ENCODE peak calls at places on chromosomes 2 and 18, in nine cellular contexts. One of them, this sample, is unnamed.

GRCh38 chr2:100264121-100264520 is 58.2 kb downstream of the LONRF2 start:
- DNase-seq in CD4-positive, alpha-beta memory T cell: no peak
- DNase-seq in right cardiac atrium: no peak
- DNase-seq in cardiac muscle cell: no peak
- DNase-seq in tibial artery: no peak
- DNase-seq in A549: no peak
- DNase-seq in coronary artery: no peak
- DNase-seq in GM23248: no peak
- DNase-seq in AG04450: no peak
- DNase-seq in this sample: no peak

GRCh38 chr2:27211943-27212625 is at the start of the genes ATRAID and SLC5A6:
- DNase-seq in CD4-positive, alpha-beta memory T cell: peak; percentile 90
- DNase-seq in right cardiac atrium: peak; percentile 96
- DNase-seq in coronary artery: peak; percentile 90
- DNase-seq in A549: peak; percentile 97
- DNase-seq in tibial artery: peak; percentile 92
- DNase-seq in GM23248: peak; percentile 95
- DNase-seq in cardiac muscle cell: peak; percentile 92
- DNase-seq in AG04450: peak; percentile 34
- DNase-seq in this sample: peak; percentile 89

GRCh38 chr2:176531608-176532007 is 262.4 kb downstream of the MTX2 start:
- DNase-seq in coronary artery: no peak
- DNase-seq in cardiac muscle cell: no peak
- DNase-seq in GM23248: no peak
- DNase-seq in AG04450: no peak
- DNase-seq in CD4-positive, alpha-beta memory T cell: no peak
- DNase-seq in tibial artery: no peak
- DNase-seq in right cardiac atrium: no peak
- DNase-seq in A549: no peak
- DNase-seq in this sample: no peak

GRCh38 chr2:24824966-24825882 is 32.0 kb downstream of the CENPO start:
- DNase-seq in right cardiac atrium: peak; percentile 44
- DNase-seq in CD4-positive, alpha-beta memory T cell: no peak
- DNase-seq in AG04450: no peak
- DNase-seq in GM23248: no peak
- DNase-seq in coronary artery: peak; percentile 54
- DNase-seq in cardiac muscle cell: no peak
- DNase-seq in tibial artery: peak; percentile 56
- DNase-seq in A549: peak; percentile 48
- DNase-seq in this sample: no peak

GRCh38 chr2:45930396-45930792 is 278.9 kb downstream of the PRKCE start:
- DNase-seq in CD4-positive, alpha-beta memory T cell: no peak
- DNase-seq in coronary artery: no peak
- DNase-seq in cardiac muscle cell: peak; percentile 54
- DNase-seq in AG04450: peak; percentile 23
- DNase-seq in A549: no peak
- DNase-seq in GM23248: peak; percentile 64
- DNase-seq in right cardiac atrium: no peak
- DNase-seq in tibial artery: no peak
- DNase-seq in this sample: no peak

GRCh38 chr2:207416111-207416510 is 113.7 kb upstream of the CREB1 start:
- DNase-seq in cardiac muscle cell: no peak
- DNase-seq in tibial artery: no peak
- DNase-seq in A549: no peak
- DNase-seq in GM23248: peak; percentile 37
- DNase-seq in CD4-positive, alpha-beta memory T cell: no peak
- DNase-seq in right cardiac atrium: no peak
- DNase-seq in AG04450: no peak
- DNase-seq in coronary artery: no peak
- DNase-seq in this sample: peak; percentile 47

GRCh38 chr2:65392609-65393008 is 39.8 kb downstream of the SPRED2 start:
- DNase-seq in GM23248: no peak
- DNase-seq in coronary artery: no peak
- DNase-seq in tibial artery: no peak
- DNase-seq in AG04450: no peak
- DNase-seq in cardiac muscle cell: no peak
- DNase-seq in CD4-positive, alpha-beta memory T cell: no peak
- DNase-seq in A549: no peak
- DNase-seq in right cardiac atrium: no peak
- DNase-seq in this sample: no peak

GRCh38 chr2:161170917-161171594 is 10.8 kb downstream of the TANK start:
- DNase-seq in AG04450: no peak
- DNase-seq in GM23248: peak; percentile 50
- DNase-seq in cardiac muscle cell: peak; percentile 65
- DNase-seq in tibial artery: no peak
- DNase-seq in right cardiac atrium: no peak
- DNase-seq in coronary artery: no peak
- DNase-seq in A549: no peak
- DNase-seq in CD4-positive, alpha-beta memory T cell: no peak
- DNase-seq in this sample: no peak

GRCh38 chr2:42167458-42167857 is 1.7 kb upstream of the EML4 start:
- DNase-seq in coronary artery: no peak
- DNase-seq in cardiac muscle cell: no peak
- DNase-seq in tibial artery: no peak
- DNase-seq in AG04450: no peak
- DNase-seq in right cardiac atrium: no peak
- DNase-seq in A549: no peak
- DNase-seq in CD4-positive, alpha-beta memory T cell: no peak
- DNase-seq in GM23248: no peak
- DNase-seq in this sample: no peak

GRCh38 chr2:85255813-85256581 is 71.8 kb downstream of the TGOLN2 start:
- DNase-seq in CD4-positive, alpha-beta memory T cell: no peak
- DNase-seq in tibial artery: no peak
- DNase-seq in right cardiac atrium: peak; percentile 78
- DNase-seq in cardiac muscle cell: peak; percentile 76
- DNase-seq in coronary artery: no peak
- DNase-seq in AG04450: peak; percentile 54
- DNase-seq in A549: no peak
- DNase-seq in GM23248: peak; percentile 61
- DNase-seq in this sample: peak; percentile 37

GRCh38 chr2:18883626-18884456 is 294.5 kb upstream of the NT5C1B start:
- DNase-seq in AG04450: no peak
- DNase-seq in CD4-positive, alpha-beta memory T cell: no peak
- DNase-seq in GM23248: peak; percentile 61
- DNase-seq in coronary artery: no peak
- DNase-seq in tibial artery: no peak
- DNase-seq in right cardiac atrium: no peak
- DNase-seq in A549: no peak
- DNase-seq in cardiac muscle cell: peak; percentile 41
- DNase-seq in this sample: peak; percentile 50

GRCh38 chr2:109523536-109524361 is 90.0 kb downstream of the SEPTIN10 start:
- DNase-seq in AG04450: no peak
- DNase-seq in coronary artery: no peak
- DNase-seq in CD4-positive, alpha-beta memory T cell: no peak
- DNase-seq in cardiac muscle cell: no peak
- DNase-seq in GM23248: no peak
- DNase-seq in tibial artery: peak; percentile 58
- DNase-seq in right cardiac atrium: no peak
- DNase-seq in A549: no peak
- DNase-seq in this sample: no peak

GRCh38 chr2:26528186-26528585 is 50.3 kb upstream of the OTOF start:
- DNase-seq in coronary artery: no peak
- DNase-seq in cardiac muscle cell: no peak
- DNase-seq in GM23248: no peak
- DNase-seq in CD4-positive, alpha-beta memory T cell: no peak
- DNase-seq in right cardiac atrium: no peak
- DNase-seq in A549: no peak
- DNase-seq in AG04450: no peak
- DNase-seq in tibial artery: peak; percentile 24
- DNase-seq in this sample: no peak

GRCh38 chr2:241660593-241661213 is 23.2 kb downstream of the ATG4B start:
- DNase-seq in GM23248: no peak
- DNase-seq in coronary artery: no peak
- DNase-seq in AG04450: no peak
- DNase-seq in CD4-positive, alpha-beta memory T cell: no peak
- DNase-seq in tibial artery: no peak
- DNase-seq in A549: no peak
- DNase-seq in cardiac muscle cell: no peak
- DNase-seq in right cardiac atrium: no peak
- DNase-seq in this sample: no peak
- H3K27ac ChIP-seq in GM23248: no peak overlapping the region
- H3K27ac ChIP-seq in coronary artery: no peak overlapping the region
- H3K27ac ChIP-seq in AG04450: no peak overlapping the region
- H3K27ac ChIP-seq in CD4-positive, alpha-beta memory T cell: no peak overlapping the region
- H3K27ac ChIP-seq in tibial artery: no peak overlapping the region
- H3K27ac ChIP-seq in A549: no peak overlapping the region
- H3K27ac ChIP-seq in cardiac muscle cell: no peak overlapping the region
- H3K27ac ChIP-seq in right cardiac atrium: no peak overlapping the region
- H3K27ac ChIP-seq in this sample: peak overlapping the region; percentile 66

DNA sequence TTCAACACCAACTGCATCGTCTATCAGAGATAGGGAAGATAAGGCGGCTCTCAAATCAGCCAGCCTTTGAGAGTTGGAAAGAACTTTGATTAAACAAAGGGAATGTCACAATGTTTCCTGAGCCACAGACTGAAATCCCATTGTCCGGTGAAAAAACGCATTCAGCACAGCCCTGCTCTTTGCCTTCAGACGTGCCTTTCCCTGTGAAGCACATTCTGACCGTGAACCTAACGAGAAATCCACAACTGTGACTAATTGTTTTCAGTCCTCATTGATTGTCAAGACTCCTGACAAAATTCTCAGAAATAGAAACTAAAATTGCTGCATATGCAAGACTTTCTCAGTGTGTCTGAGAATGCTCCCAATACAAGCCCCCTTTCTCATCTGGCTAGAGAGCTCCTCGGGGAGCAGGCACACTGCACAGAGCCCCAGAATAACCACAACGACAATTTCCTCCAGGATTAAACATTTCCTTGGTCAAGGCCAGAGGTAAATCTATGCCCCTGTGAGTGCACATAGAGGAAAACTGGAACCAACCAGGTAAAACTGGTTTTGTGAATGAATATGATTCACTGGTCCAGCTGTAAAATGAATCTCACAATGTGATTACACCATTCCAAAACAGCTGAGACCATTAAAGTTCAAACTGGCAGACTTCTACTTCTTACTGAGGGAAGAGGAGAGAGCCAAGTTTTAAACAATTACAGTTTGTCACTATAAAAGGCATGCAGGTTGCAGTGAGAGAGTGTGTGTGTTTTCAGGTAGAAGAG is 561.9 kb upstream of the ID2 start:
- DNase-seq in AG04450: no peak
- DNase-seq in cardiac muscle cell: peak; percentile 74
- DNase-seq in tibial artery: no peak
- DNase-seq in right cardiac atrium: no peak
- DNase-seq in CD4-positive, alpha-beta memory T cell: no peak
- DNase-seq in coronary artery: no peak
- DNase-seq in GM23248: peak; percentile 63
- DNase-seq in A549: no peak
- DNase-seq in this sample: peak; percentile 23
- H3K27ac ChIP-seq in AG04450: no peak overlapping the region
- H3K27ac ChIP-seq in cardiac muscle cell: no peak overlapping the region
- H3K27ac ChIP-seq in tibial artery: no peak overlapping the region
- H3K27ac ChIP-seq in right cardiac atrium: peak overlapping the region; percentile 86
- H3K27ac ChIP-seq in CD4-positive, alpha-beta memory T cell: no peak overlapping the region
- H3K27ac ChIP-seq in coronary artery: no peak overlapping the region
- H3K27ac ChIP-seq in GM23248: peak overlapping the region; percentile 64
- H3K27ac ChIP-seq in A549: no peak overlapping the region
- H3K27ac ChIP-seq in this sample: peak overlapping the region; percentile 59

GRCh38 chr18:490024-490366 is 10.5 kb downstream of the COLEC12 start:
- DNase-seq in AG04450: no peak
- DNase-seq in cardiac muscle cell: peak; percentile 35
- DNase-seq in CD4-positive, alpha-beta memory T cell: no peak
- DNase-seq in GM23248: no peak
- DNase-seq in coronary artery: no peak
- DNase-seq in A549: no peak
- DNase-seq in tibial artery: no peak
- DNase-seq in right cardiac atrium: no peak
- DNase-seq in this sample: no peak

GRCh38 chr18:490624-491023 is 9.9 kb downstream of the COLEC12 start:
- DNase-seq in right cardiac atrium: no peak
- DNase-seq in tibial artery: no peak
- DNase-seq in GM23248: no peak
- DNase-seq in cardiac muscle cell: peak; percentile 50
- DNase-seq in coronary artery: no peak
- DNase-seq in CD4-positive, alpha-beta memory T cell: no peak
- DNase-seq in AG04450: no peak
- DNase-seq in A549: no peak
- DNase-seq in this sample: no peak

GRCh38 chr18:487371-487770 is 13.1 kb downstream of the COLEC12 start:
- DNase-seq in tibial artery: no peak
- DNase-seq in CD4-positive, alpha-beta memory T cell: no peak
- DNase-seq in AG04450: no peak
- DNase-seq in A549: no peak
- DNase-seq in GM23248: no peak
- DNase-seq in cardiac muscle cell: peak; percentile 64
- DNase-seq in right cardiac atrium: no peak
- DNase-seq in coronary artery: no peak
- DNase-seq in this sample: no peak

GRCh38 chr18:486929-487328 is 13.6 kb downstream of the COLEC12 start:
- DNase-seq in tibial artery: no peak
- DNase-seq in cardiac muscle cell: no peak
- DNase-seq in right cardiac atrium: no peak
- DNase-seq in AG04450: no peak
- DNase-seq in coronary artery: no peak
- DNase-seq in A549: no peak
- DNase-seq in GM23248: no peak
- DNase-seq in CD4-positive, alpha-beta memory T cell: no peak
- DNase-seq in this sample: no peak

DNA sequence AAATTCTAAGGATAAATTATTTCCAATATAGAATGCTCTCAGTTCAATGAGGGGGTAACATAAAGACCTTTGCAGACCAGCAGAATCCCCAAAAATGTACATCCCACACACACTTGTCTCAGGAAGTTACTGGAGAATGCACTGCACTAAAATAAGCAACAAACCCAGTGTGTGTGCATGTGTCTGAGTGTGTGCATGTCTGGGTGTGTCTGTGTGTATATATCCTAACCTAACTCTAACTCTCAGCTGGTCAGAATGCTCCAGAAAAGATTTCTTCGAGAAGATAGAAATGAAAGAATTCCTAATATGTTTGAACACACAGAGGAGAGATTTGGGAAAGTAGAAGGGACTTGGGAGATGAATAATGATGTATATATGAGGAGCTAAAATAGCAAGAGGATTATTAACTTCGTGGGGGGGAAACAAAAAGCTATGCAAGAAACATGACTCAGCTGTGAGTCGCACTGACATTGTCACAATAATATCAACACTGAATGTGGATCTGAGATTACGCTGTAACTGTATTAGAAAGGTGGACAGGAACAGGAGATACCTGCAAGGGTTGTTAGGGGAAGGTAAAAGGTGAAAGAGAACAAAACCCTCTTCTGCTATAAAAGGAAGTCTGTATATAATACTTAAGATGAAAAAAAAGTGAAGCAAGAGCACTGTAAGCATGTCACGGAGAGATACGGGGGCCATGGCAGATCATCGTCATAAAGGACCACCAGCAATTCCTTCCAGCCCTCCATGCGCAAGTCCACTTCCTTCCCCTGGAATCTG is 11.1 kb downstream of the COLEC12 start:
- DNase-seq in A549: no peak
- DNase-seq in AG04450: no peak
- DNase-seq in CD4-positive, alpha-beta memory T cell: no peak
- DNase-seq in right cardiac atrium: no peak
- DNase-seq in coronary artery: no peak
- DNase-seq in tibial artery: no peak
- DNase-seq in cardiac muscle cell: peak; percentile 65
- DNase-seq in GM23248: peak; percentile 89
- DNase-seq in this sample: no peak
- H3K27ac ChIP-seq in A549: no peak overlapping the region
- H3K27ac ChIP-seq in AG04450: no peak overlapping the region
- H3K27ac ChIP-seq in CD4-positive, alpha-beta memory T cell: no peak overlapping the region
- H3K27ac ChIP-seq in right cardiac atrium: no peak overlapping the region
- H3K27ac ChIP-seq in coronary artery: no peak overlapping the region
- H3K27ac ChIP-seq in tibial artery: no peak overlapping the region
- H3K27ac ChIP-seq in cardiac muscle cell: peak overlapping the region; percentile 78
- H3K27ac ChIP-seq in GM23248: peak overlapping the region; percentile 67
- H3K27ac ChIP-seq in this sample: no peak overlapping the region

GRCh38 chr2:234444242-234444641 is 52.6 kb downstream of the ARL4C start:
- DNase-seq in CD4-positive, alpha-beta memory T cell: no peak
- DNase-seq in AG04450: no peak
- DNase-seq in A549: no peak
- DNase-seq in right cardiac atrium: no peak
- DNase-seq in tibial artery: no peak
- DNase-seq in cardiac muscle cell: no peak
- DNase-seq in coronary artery: no peak
- DNase-seq in GM23248: peak; percentile 19
- DNase-seq in this sample: no peak
- H3K27ac ChIP-seq in CD4-positive, alpha-beta memory T cell: peak overlapping the region; percentile 32
- H3K27ac ChIP-seq in AG04450: peak overlapping the region; percentile 79
- H3K27ac ChIP-seq in A549: no peak overlapping the region
- H3K27ac ChIP-seq in right cardiac atrium: no peak overlapping the region
- H3K27ac ChIP-seq in tibial artery: peak overlapping the region; percentile 41
- H3K27ac ChIP-seq in cardiac muscle cell: no peak overlapping the region
- H3K27ac ChIP-seq in coronary artery: no peak overlapping the region
- H3K27ac ChIP-seq in GM23248: peak overlapping the region; percentile 88
- H3K27ac ChIP-seq in this sample: no peak overlapping the region

This sample was measured in body of pancreas.